ENCODE peak calls at places on chromosomes 6 and 20, in five cellular contexts. R is IMR-90, L is H9, G is neuronal stem cell, B is fibroblast of lung. V is an unnamed sample.
A peak's percentile ranks its signal among the peaks of the same experiment; 100 is the strongest.

GRCh38 chr6:9316831-9317230 is 881.5 kb upstream of the SLC35B3 start:
- DNase-seq in R (no peak), L (no peak), G (no peak), B (no peak), V (no peak)

GRCh38 chr20:63737940-63738686 is 1.5 kb upstream of the SLC2A4RG start:
- DNase-seq in R (no peak), L (peak; percentile 54), G (no peak), B (no peak), V (peak; percentile 86)

GRCh38 chr6:146578054-146578453 is 20.7 kb upstream of the ADGB start:
- DNase-seq in R (peak; percentile 24), L (no peak), G (no peak), B (no peak), V (no peak)

GRCh38 chr6:84026721-84027164 is 6.8 kb upstream of the MRAP2 start:
- DNase-seq in R (no peak), L (no peak), G (no peak), B (no peak), V (no peak)

GRCh38 chr6:52839124-52840055 is 1.2 kb downstream of the GSTA5 start:
- DNase-seq in R (peak; percentile 62), L (peak; percentile 82), G (peak; percentile 48), B (peak; percentile 65), V (peak; percentile 65)

GRCh38 chr20:44896583-44896982 is 11.1 kb downstream of the YWHAB start:
- DNase-seq in R (peak; percentile 29), L (no peak), G (no peak), B (peak; percentile 45), V (no peak)

GRCh38 chr20:50918403-50918802 is 12.8 kb downstream of the ADNP start:
- DNase-seq in R (peak; percentile 75), L (no peak), G (no peak), B (peak; percentile 83), V (peak; percentile 38)

GRCh38 chr20:10433014-10433622 is 904 bp downstream of the MKKS start:
- DNase-seq in R (peak; percentile 7), L (no peak), G (no peak), B (no peak), V (no peak)

GRCh38 chr6:131807644-131808459 is at the start of gene ENPP1:
- DNase-seq in R (peak; percentile 62), L (peak; percentile 76), G (peak; percentile 65), B (peak; percentile 74), V (peak; percentile 96)

GRCh38 chr6:16821834-16822264 is 60.6 kb upstream of the ATXN1 start:
- DNase-seq in R (no peak), L (no peak), G (no peak), B (no peak), V (no peak)

GRCh38 chr6:149208071-149208670 is 109.3 kb upstream of the TAB2 start:
- DNase-seq in R (no peak), L (no peak), G (no peak), B (no peak), V (no peak)

GRCh38 chr20:33139467-33139866 is 28.5 kb upstream of the BPIFA2 start:
- DNase-seq in R (no peak), L (no peak), G (no peak), B (no peak), V (no peak)

GRCh38 chr6:42251911-42252637 is 34.4 kb upstream of the MRPS10 start:
- DNase-seq in R (no peak), L (no peak), G (no peak), B (peak; percentile 71), V (peak; percentile 85)

GRCh38 chr6:110518281-110518623 is 41.8 kb upstream of the SLC22A16 start:
- DNase-seq in R (peak; percentile 29), L (no peak), G (no peak), B (peak; percentile 34), V (no peak)

GRCh38 chr6:83853178-83853967 is at the start of gene RIPPLY2:
- DNase-seq in R (peak; percentile 20), L (peak; percentile 65), G (peak; percentile 45), B (peak; percentile 56), V (peak; percentile 61)

GRCh38 chr20:38046572-38046971 is 13.0 kb downstream of the RPRD1B start:
- DNase-seq in R (no peak), L (peak; percentile 33), G (no peak), B (no peak), V (no peak)

GRCh38 chr6:47439348-47439668 is 38.3 kb upstream of the CD2AP start:
- DNase-seq in R (no peak), L (no peak), G (no peak), B (no peak), V (no peak)
- H2AFZ ChIP-seq in R (no peak overlapping the region), L (no peak overlapping the region), G (no peak overlapping the region), B (no peak overlapping the region), V (no peak overlapping the region)

DNA sequence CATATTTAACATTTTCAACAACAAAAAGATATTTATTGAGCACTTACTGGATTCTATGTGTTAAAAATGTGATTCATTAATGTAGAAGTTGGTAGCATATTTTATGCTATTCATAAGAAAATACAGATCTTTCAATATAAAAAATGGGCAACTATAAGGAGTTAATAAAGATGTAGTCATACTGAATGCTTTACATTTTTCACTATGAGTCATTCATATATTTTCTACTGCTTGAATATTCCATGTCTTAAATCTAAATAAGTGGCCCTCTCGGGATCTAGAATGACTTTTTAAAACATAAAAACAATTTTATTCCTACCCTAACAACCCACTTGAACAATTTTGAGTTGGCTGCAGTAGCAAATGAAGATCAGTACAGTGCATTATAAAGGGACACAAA is 362.1 kb downstream of the PHF3 start:
- DNase-seq in R (peak; percentile 8), L (no peak), G (no peak), B (no peak), V (no peak)
- H2AFZ ChIP-seq in R (no peak overlapping the region), L (no peak overlapping the region), G (no peak overlapping the region), B (no peak overlapping the region), V (no peak overlapping the region)

DNA sequence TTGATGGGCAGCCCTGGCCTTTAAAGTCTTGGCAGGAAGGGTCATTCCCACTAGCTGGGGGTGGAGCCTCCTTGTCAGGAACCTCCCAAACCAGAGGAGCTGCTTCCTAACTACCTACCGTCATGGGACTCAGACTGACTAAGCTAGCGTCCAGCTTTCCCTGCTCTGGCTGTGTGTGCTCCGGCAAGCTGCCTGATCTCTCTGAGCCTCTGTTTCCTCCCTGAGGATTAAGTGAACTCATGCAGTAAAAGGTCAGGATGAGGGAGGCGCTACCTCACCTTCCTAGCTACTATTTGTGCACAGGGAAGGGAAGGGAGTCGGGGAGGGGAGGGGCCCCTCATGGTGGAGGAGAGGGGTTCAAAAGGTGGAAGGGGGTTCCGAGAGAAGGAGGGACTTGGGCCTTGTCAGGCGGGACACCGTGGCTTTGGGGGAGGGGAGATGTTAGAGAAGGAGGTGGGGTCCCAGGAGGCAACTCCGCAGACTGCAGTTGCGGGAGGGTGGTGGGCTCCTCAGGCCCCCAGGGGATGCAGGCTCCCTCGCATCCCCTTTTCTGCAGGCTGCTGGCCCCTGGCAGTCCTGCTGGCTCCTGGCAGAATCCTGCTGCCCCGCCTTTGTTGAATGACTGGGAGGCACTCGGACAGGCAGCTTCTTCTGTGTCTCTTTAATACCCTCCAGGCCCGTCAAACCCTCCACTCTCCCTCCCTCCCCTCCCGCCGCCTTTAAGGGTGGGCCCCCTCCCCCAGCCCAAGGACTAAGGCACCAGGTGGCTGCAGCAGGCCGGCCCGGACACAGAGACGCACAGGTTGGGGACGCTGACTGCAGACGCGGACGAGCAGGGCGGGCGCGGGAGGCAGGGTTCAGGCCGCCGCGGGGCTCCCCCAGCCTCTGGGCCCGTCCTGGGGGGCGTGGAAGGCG is 9.6 kb downstream of the DUSP15 start:
- DNase-seq in R (no peak), L (peak; percentile 75), G (peak; percentile 59), B (no peak), V (peak; percentile 95)
- H2AFZ ChIP-seq in R (peak overlapping the region; percentile 85), L (no peak overlapping the region), G (peak overlapping the region; percentile 88), B (no peak overlapping the region), V (peak overlapping the region; percentile 59)

GRCh38 chr6:107988570-107988969 is 30.6 kb upstream of the SEC63 start:
- DNase-seq in R (no peak), L (no peak), G (no peak), B (no peak), V (no peak)

GRCh38 chr6:107987805-107988204 is 29.8 kb upstream of the SEC63 start:
- DNase-seq in R (no peak), L (peak; percentile 57), G (no peak), B (no peak), V (no peak)

GRCh38 chr6:107991061-107991460 is 33.1 kb upstream of the SEC63 start:
- DNase-seq in R (no peak), L (no peak), G (no peak), B (no peak), V (peak; percentile 43)

GRCh38 chr6:107991939-107992560 is 34.0 kb upstream of the SEC63 start:
- DNase-seq in R (no peak), L (no peak), G (no peak), B (no peak), V (no peak)

GRCh38 chr6:107989166-107990094 is 31.4 kb upstream of the SEC63 start:
- DNase-seq in R (no peak), L (no peak), G (no peak), B (no peak), V (peak; percentile 18)
- H2AFZ ChIP-seq in R (no peak overlapping the region), L (no peak overlapping the region), G (no peak overlapping the region), B (no peak overlapping the region), V (no peak overlapping the region)

GRCh38 chr6:75735491-75736186 is 13.4 kb upstream of the MYO6 start:
- DNase-seq in R (peak; percentile 28), L (no peak), G (no peak), B (peak; percentile 26), V (peak; percentile 47)
- H2AFZ ChIP-seq in R (no peak overlapping the region), L (no peak overlapping the region), G (no peak overlapping the region), B (no peak overlapping the region), V (peak overlapping the region; percentile 67)

DNA sequence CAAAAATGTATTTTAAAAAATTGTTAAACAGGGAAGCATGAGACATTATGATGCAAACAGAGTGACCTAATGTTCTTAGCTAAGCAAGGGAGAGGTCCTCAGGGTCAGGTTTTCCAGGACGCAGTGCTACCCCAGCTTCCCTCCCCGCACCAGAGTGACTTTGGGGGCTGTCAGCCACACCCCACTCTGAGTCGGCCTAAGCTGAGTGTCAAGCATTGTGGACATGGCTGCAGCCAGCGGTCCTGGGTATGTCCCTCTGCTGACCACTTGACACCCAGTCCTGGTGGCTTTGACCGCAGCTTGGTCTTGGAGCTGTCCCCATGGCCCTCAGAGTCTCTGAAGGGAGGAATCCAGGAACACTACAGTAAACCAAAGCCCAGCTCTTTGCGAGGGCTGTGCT is 54.9 kb upstream of the CD93 start:
- DNase-seq in R (no peak), L (no peak), G (no peak), B (peak; percentile 62), V (no peak)
- H2AFZ ChIP-seq in R (peak overlapping the region; percentile 13), L (no peak overlapping the region), G (no peak overlapping the region), B (no peak overlapping the region), V (peak overlapping the region; percentile 30)

GRCh38 chr6:78611097-78611625 is 256.2 kb upstream of the IRAK1BP1 start:
- DNase-seq in R (no peak), L (no peak), G (no peak), B (no peak), V (no peak)
- H2AFZ ChIP-seq in R (peak overlapping the region; percentile 24), L (no peak overlapping the region), G (no peak overlapping the region), B (no peak overlapping the region), V (peak overlapping the region; percentile 43)

GRCh38 chr6:20126789-20127653 is 85.2 kb downstream of the MBOAT1 start:
- DNase-seq in R (peak; percentile 44), L (peak; percentile 76), G (peak; percentile 51), B (peak; percentile 50), V (no peak)
- H2AFZ ChIP-seq in R (no peak overlapping the region), L (no peak overlapping the region), G (no peak overlapping the region), B (peak overlapping the region; percentile 7), V (peak overlapping the region; percentile 73)

DNA sequence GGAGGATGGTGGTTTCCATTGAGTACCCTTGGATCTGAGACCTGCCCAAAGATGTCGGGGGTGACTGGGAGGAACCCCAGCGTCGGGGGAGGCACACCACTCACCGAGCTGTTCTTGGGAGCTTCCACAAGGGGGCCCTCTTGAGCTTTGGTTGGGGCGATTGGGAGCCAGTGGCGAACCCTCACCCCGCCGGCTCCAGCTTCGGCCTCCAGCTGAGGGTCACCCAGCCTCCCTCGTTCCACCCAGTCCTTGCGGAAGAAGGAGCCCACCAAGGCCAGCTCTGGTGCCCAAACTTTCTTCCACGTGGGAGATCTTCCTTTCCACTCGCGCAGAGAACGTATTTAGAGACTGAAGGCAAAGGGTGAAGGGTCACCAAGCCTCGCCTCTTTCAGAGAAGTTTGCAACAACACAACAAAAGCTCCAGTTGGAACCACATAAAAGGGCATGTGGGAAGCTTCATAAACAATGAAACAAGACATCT is 33.6 kb downstream of the APCDD1L start:
- DNase-seq in R (no peak), L (peak; percentile 79), G (peak; percentile 64), B (peak; percentile 59), V (peak; percentile 94)
- H2AFZ ChIP-seq in R (peak overlapping the region; percentile 78), L (peak overlapping the region; percentile 89), G (peak overlapping the region; percentile 21), B (no peak overlapping the region), V (peak overlapping the region; percentile 80)